ENCODE peak calls at places on chromosome 9, in ten cellular contexts. One of them, this sample, is unnamed.

GRCh38 chr9:19493174-19493811 is 84.5 kb downstream of the ACER2 start:
- DNase-seq in pancreas: no peak
- DNase-seq in CD4-positive, alpha-beta T cell: peak; percentile 21
- DNase-seq in heart right ventricle: peak; percentile 73
- DNase-seq in left lung: peak; percentile 40
- DNase-seq in endodermal cell: peak; percentile 87
- DNase-seq in ovary: peak; percentile 69
- DNase-seq in mammary epithelial cell: peak; percentile 52
- DNase-seq in heart left ventricle: peak; percentile 78
- DNase-seq in CD4-positive, CD25-positive, alpha-beta regulatory T cell: no peak
- DNase-seq in this sample: peak; percentile 21

GRCh38 chr9:71748280-71748743 is 20.0 kb downstream of the CEMIP2 start:
- DNase-seq in pancreas: no peak
- DNase-seq in CD4-positive, alpha-beta T cell: no peak
- DNase-seq in heart right ventricle: no peak
- DNase-seq in left lung: no peak
- DNase-seq in endodermal cell: no peak
- DNase-seq in ovary: no peak
- DNase-seq in mammary epithelial cell: peak; percentile 54
- DNase-seq in heart left ventricle: no peak
- DNase-seq in CD4-positive, CD25-positive, alpha-beta regulatory T cell: no peak
- DNase-seq in this sample: no peak

GRCh38 chr9:137264067-137264466 is 8.9 kb downstream of the NELFB start:
- DNase-seq in pancreas: no peak
- DNase-seq in CD4-positive, alpha-beta T cell: no peak
- DNase-seq in heart right ventricle: no peak
- DNase-seq in left lung: no peak
- DNase-seq in endodermal cell: no peak
- DNase-seq in ovary: peak; percentile 35
- DNase-seq in mammary epithelial cell: no peak
- DNase-seq in heart left ventricle: no peak
- DNase-seq in CD4-positive, CD25-positive, alpha-beta regulatory T cell: no peak
- DNase-seq in this sample: no peak

GRCh38 chr9:16356196-16356765 is 514.2 kb downstream of the BNC2 start:
- DNase-seq in pancreas: no peak
- DNase-seq in CD4-positive, alpha-beta T cell: no peak
- DNase-seq in heart right ventricle: no peak
- DNase-seq in left lung: no peak
- DNase-seq in endodermal cell: no peak
- DNase-seq in ovary: no peak
- DNase-seq in mammary epithelial cell: no peak
- DNase-seq in heart left ventricle: no peak
- DNase-seq in CD4-positive, CD25-positive, alpha-beta regulatory T cell: no peak
- DNase-seq in this sample: no peak

GRCh38 chr9:20579544-20580309 is 42.6 kb downstream of the MLLT3 start:
- DNase-seq in pancreas: no peak
- DNase-seq in CD4-positive, alpha-beta T cell: no peak
- DNase-seq in heart right ventricle: no peak
- DNase-seq in left lung: no peak
- DNase-seq in endodermal cell: no peak
- DNase-seq in ovary: no peak
- DNase-seq in mammary epithelial cell: no peak
- DNase-seq in heart left ventricle: no peak
- DNase-seq in CD4-positive, CD25-positive, alpha-beta regulatory T cell: no peak
- DNase-seq in this sample: no peak

GRCh38 chr9:128192601-128193371 is 1.4 kb upstream of the CIZ1 start:
- DNase-seq in pancreas: peak; percentile 67
- DNase-seq in CD4-positive, alpha-beta T cell: no peak
- DNase-seq in heart right ventricle: peak; percentile 75
- DNase-seq in left lung: peak; percentile 85
- DNase-seq in endodermal cell: no peak
- DNase-seq in ovary: peak; percentile 85
- DNase-seq in mammary epithelial cell: peak; percentile 89
- DNase-seq in heart left ventricle: peak; percentile 81
- DNase-seq in CD4-positive, CD25-positive, alpha-beta regulatory T cell: peak; percentile 31
- DNase-seq in this sample: peak; percentile 46

GRCh38 chr9:76893395-76893932 is 12.4 kb downstream of the PRUNE2 start:
- DNase-seq in pancreas: no peak
- DNase-seq in CD4-positive, alpha-beta T cell: no peak
- DNase-seq in heart right ventricle: no peak
- DNase-seq in left lung: no peak
- DNase-seq in endodermal cell: no peak
- DNase-seq in ovary: no peak
- DNase-seq in mammary epithelial cell: no peak
- DNase-seq in heart left ventricle: no peak
- DNase-seq in CD4-positive, CD25-positive, alpha-beta regulatory T cell: no peak
- DNase-seq in this sample: no peak

GRCh38 chr9:7212101-7212500 is 454.3 kb downstream of the KDM4C start:
- DNase-seq in pancreas: no peak
- DNase-seq in CD4-positive, alpha-beta T cell: no peak
- DNase-seq in heart right ventricle: no peak
- DNase-seq in left lung: no peak
- DNase-seq in endodermal cell: no peak
- DNase-seq in ovary: no peak
- DNase-seq in mammary epithelial cell: peak; percentile 37
- DNase-seq in heart left ventricle: no peak
- DNase-seq in CD4-positive, CD25-positive, alpha-beta regulatory T cell: no peak
- DNase-seq in this sample: no peak

GRCh38 chr9:91900057-91900816 is 49.8 kb downstream of the ROR2 start:
- DNase-seq in pancreas: peak; percentile 19
- DNase-seq in CD4-positive, alpha-beta T cell: no peak
- DNase-seq in heart right ventricle: no peak
- DNase-seq in left lung: no peak
- DNase-seq in endodermal cell: peak; percentile 84
- DNase-seq in ovary: no peak
- DNase-seq in mammary epithelial cell: no peak
- DNase-seq in heart left ventricle: no peak
- DNase-seq in CD4-positive, CD25-positive, alpha-beta regulatory T cell: no peak
- DNase-seq in this sample: no peak

GRCh38 chr9:128587453-128587852 is 35.1 kb downstream of the SPTAN1 start:
- DNase-seq in pancreas: no peak
- DNase-seq in CD4-positive, alpha-beta T cell: peak; percentile 22
- DNase-seq in heart right ventricle: no peak
- DNase-seq in left lung: no peak
- DNase-seq in endodermal cell: no peak
- DNase-seq in ovary: no peak
- DNase-seq in mammary epithelial cell: no peak
- DNase-seq in heart left ventricle: no peak
- DNase-seq in CD4-positive, CD25-positive, alpha-beta regulatory T cell: no peak
- DNase-seq in this sample: no peak

GRCh38 chr9:133682961-133683493 is 46.9 kb downstream of the DBH start:
- DNase-seq in pancreas: no peak
- DNase-seq in CD4-positive, alpha-beta T cell: no peak
- DNase-seq in heart right ventricle: no peak
- DNase-seq in left lung: no peak
- DNase-seq in endodermal cell: no peak
- DNase-seq in ovary: no peak
- DNase-seq in mammary epithelial cell: no peak
- DNase-seq in heart left ventricle: no peak
- DNase-seq in CD4-positive, CD25-positive, alpha-beta regulatory T cell: no peak
- DNase-seq in this sample: no peak

GRCh38 chr9:87255437-87256155 is 242.1 kb upstream of the DAPK1 start:
- DNase-seq in pancreas: no peak
- DNase-seq in CD4-positive, alpha-beta T cell: no peak
- DNase-seq in heart right ventricle: no peak
- DNase-seq in left lung: no peak
- DNase-seq in endodermal cell: no peak
- DNase-seq in ovary: no peak
- DNase-seq in mammary epithelial cell: no peak
- DNase-seq in heart left ventricle: no peak
- DNase-seq in CD4-positive, CD25-positive, alpha-beta regulatory T cell: no peak
- DNase-seq in this sample: no peak

GRCh38 chr9:95229230-95229933 is 88.1 kb downstream of the FANCC start:
- DNase-seq in pancreas: no peak
- DNase-seq in CD4-positive, alpha-beta T cell: no peak
- DNase-seq in heart right ventricle: no peak
- DNase-seq in left lung: no peak
- DNase-seq in endodermal cell: no peak
- DNase-seq in ovary: no peak
- DNase-seq in mammary epithelial cell: no peak
- DNase-seq in heart left ventricle: no peak
- DNase-seq in CD4-positive, CD25-positive, alpha-beta regulatory T cell: no peak
- DNase-seq in this sample: no peak

GRCh38 chr9:98986866-98987653 is 43.4 kb downstream of the COL15A1 start:
- DNase-seq in pancreas: no peak
- DNase-seq in CD4-positive, alpha-beta T cell: no peak
- DNase-seq in heart right ventricle: peak; percentile 21
- DNase-seq in left lung: no peak
- DNase-seq in endodermal cell: peak; percentile 26
- DNase-seq in ovary: no peak
- DNase-seq in mammary epithelial cell: no peak
- DNase-seq in heart left ventricle: no peak
- DNase-seq in CD4-positive, CD25-positive, alpha-beta regulatory T cell: no peak
- DNase-seq in this sample: no peak
- H3K9me3 ChIP-seq in pancreas: no peaks in the 10 kb centered on the region
- H3K9me3 ChIP-seq in CD4-positive, alpha-beta T cell: no peaks in the 10 kb centered on the region
- H3K9me3 ChIP-seq in heart right ventricle: no peaks in the 10 kb centered on the region
- H3K9me3 ChIP-seq in left lung: no peaks in the 10 kb centered on the region
- H3K9me3 ChIP-seq in endodermal cell: peaks cover 11% of the 10 kb centered on the region
- H3K9me3 ChIP-seq in ovary: no peaks in the 10 kb centered on the region
- H3K9me3 ChIP-seq in mammary epithelial cell: no peaks in the 10 kb centered on the region
- H3K9me3 ChIP-seq in heart left ventricle: no peaks in the 10 kb centered on the region
- H3K9me3 ChIP-seq in CD4-positive, CD25-positive, alpha-beta regulatory T cell: no peaks in the 10 kb centered on the region
- H3K9me3 ChIP-seq in this sample: no peaks in the 10 kb centered on the region

DNA sequence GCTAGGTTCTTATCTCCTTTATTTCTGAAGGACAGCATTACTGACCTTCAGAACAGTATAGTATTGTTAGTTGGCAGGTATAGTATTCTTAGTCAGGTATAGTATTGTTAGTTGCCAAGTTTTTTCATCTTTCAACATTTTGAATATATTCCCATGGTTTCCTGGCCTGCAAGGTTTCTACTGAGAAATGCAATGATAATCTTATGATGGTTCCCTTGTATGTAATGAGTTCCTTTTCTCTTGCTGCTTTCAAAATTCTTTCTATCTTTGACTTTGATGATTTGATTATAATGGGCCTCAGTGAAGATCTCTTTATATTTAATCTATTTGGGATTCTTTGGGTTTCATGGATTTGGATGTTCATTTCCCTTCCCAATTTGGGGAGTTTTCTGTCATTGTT is 12.4 kb upstream of the HSDL2 start:
- DNase-seq in pancreas: no peak
- DNase-seq in CD4-positive, alpha-beta T cell: no peak
- DNase-seq in heart right ventricle: no peak
- DNase-seq in left lung: no peak
- DNase-seq in endodermal cell: no peak
- DNase-seq in ovary: no peak
- DNase-seq in mammary epithelial cell: no peak
- DNase-seq in heart left ventricle: no peak
- DNase-seq in CD4-positive, CD25-positive, alpha-beta regulatory T cell: no peak
- DNase-seq in this sample: no peak
- H3K9me3 ChIP-seq in pancreas: no peaks in the 10 kb centered on the region
- H3K9me3 ChIP-seq in CD4-positive, alpha-beta T cell: peaks cover 11% of the 10 kb centered on the region
- H3K9me3 ChIP-seq in heart right ventricle: no peaks in the 10 kb centered on the region
- H3K9me3 ChIP-seq in left lung: peaks cover 18% of the 10 kb centered on the region
- H3K9me3 ChIP-seq in endodermal cell: peaks cover 7% of the 10 kb centered on the region
- H3K9me3 ChIP-seq in ovary: no peaks in the 10 kb centered on the region
- H3K9me3 ChIP-seq in mammary epithelial cell: peaks cover 4% of the 10 kb centered on the region
- H3K9me3 ChIP-seq in heart left ventricle: peaks cover 19% of the 10 kb centered on the region
- H3K9me3 ChIP-seq in CD4-positive, CD25-positive, alpha-beta regulatory T cell: peaks cover 8% of the 10 kb centered on the region
- H3K9me3 ChIP-seq in this sample: no peaks in the 10 kb centered on the region

DNA sequence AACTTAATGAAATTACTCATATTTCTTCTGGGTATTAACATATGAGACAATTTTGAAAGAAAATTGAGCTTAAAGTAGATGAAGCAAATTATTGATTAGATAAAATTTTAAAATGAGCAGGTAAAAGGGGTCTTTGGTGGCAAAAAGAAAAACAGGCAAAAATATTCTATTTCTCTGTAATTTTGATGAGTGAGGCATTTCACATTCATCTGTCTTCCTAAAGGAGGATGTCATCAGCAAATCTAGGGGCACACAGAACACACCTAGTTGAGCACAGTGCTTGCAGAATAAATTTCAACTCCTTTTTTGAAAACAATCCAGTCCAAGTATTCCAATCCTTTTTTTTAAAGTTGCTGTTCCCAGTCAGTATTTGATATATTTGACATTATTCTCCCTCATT is 16.2 kb downstream of the ZNF189 start:
- DNase-seq in pancreas: no peak
- DNase-seq in CD4-positive, alpha-beta T cell: no peak
- DNase-seq in heart right ventricle: no peak
- DNase-seq in left lung: no peak
- DNase-seq in endodermal cell: no peak
- DNase-seq in ovary: no peak
- DNase-seq in mammary epithelial cell: no peak
- DNase-seq in heart left ventricle: no peak
- DNase-seq in CD4-positive, CD25-positive, alpha-beta regulatory T cell: no peak
- DNase-seq in this sample: no peak
- H3K9me3 ChIP-seq in pancreas: no peaks in the 10 kb centered on the region
- H3K9me3 ChIP-seq in CD4-positive, alpha-beta T cell: peaks cover 72% of the 10 kb centered on the region
- H3K9me3 ChIP-seq in heart right ventricle: peaks cover 12% of the 10 kb centered on the region
- H3K9me3 ChIP-seq in left lung: peaks cover 86% of the 10 kb centered on the region
- H3K9me3 ChIP-seq in endodermal cell: peaks cover 32% of the 10 kb centered on the region
- H3K9me3 ChIP-seq in ovary: peaks cover under 1% of the 10 kb centered on the region
- H3K9me3 ChIP-seq in mammary epithelial cell: peaks cover 19% of the 10 kb centered on the region
- H3K9me3 ChIP-seq in heart left ventricle: peaks cover 54% of the 10 kb centered on the region
- H3K9me3 ChIP-seq in CD4-positive, CD25-positive, alpha-beta regulatory T cell: peaks cover 61% of the 10 kb centered on the region
- H3K9me3 ChIP-seq in this sample: peaks cover 20% of the 10 kb centered on the region

DNA sequence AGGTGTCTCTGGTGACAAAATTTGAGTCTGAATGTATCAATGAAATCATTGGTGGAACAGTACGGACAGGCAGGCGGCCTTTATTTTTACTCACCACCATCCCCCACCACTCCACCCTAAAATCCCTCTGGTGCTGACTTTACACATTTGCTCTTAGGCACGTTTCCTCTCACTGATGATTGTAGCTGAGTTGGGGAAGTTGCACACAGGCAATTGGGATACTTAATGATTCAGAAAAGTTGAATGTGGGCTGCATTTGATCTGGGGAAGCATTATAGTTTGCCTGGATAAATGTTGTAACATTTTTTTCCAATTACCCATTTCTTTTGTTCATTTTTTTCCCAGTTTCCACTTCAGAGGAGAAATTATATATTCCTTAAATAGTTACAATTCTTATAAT is 658.4 kb downstream of the TLR4 start:
- DNase-seq in pancreas: no peak
- DNase-seq in CD4-positive, alpha-beta T cell: no peak
- DNase-seq in heart right ventricle: no peak
- DNase-seq in left lung: no peak
- DNase-seq in endodermal cell: no peak
- DNase-seq in ovary: no peak
- DNase-seq in mammary epithelial cell: no peak
- DNase-seq in heart left ventricle: no peak
- DNase-seq in CD4-positive, CD25-positive, alpha-beta regulatory T cell: no peak
- DNase-seq in this sample: no peak
- H3K9me3 ChIP-seq in pancreas: no peaks in the 10 kb centered on the region
- H3K9me3 ChIP-seq in CD4-positive, alpha-beta T cell: no peaks in the 10 kb centered on the region
- H3K9me3 ChIP-seq in heart right ventricle: no peaks in the 10 kb centered on the region
- H3K9me3 ChIP-seq in left lung: peaks cover 17% of the 10 kb centered on the region
- H3K9me3 ChIP-seq in endodermal cell: no peaks in the 10 kb centered on the region
- H3K9me3 ChIP-seq in ovary: no peaks in the 10 kb centered on the region
- H3K9me3 ChIP-seq in mammary epithelial cell: peaks cover 2% of the 10 kb centered on the region
- H3K9me3 ChIP-seq in heart left ventricle: no peaks in the 10 kb centered on the region
- H3K9me3 ChIP-seq in CD4-positive, CD25-positive, alpha-beta regulatory T cell: no peaks in the 10 kb centered on the region
- H3K9me3 ChIP-seq in this sample: no peaks in the 10 kb centered on the region

DNA sequence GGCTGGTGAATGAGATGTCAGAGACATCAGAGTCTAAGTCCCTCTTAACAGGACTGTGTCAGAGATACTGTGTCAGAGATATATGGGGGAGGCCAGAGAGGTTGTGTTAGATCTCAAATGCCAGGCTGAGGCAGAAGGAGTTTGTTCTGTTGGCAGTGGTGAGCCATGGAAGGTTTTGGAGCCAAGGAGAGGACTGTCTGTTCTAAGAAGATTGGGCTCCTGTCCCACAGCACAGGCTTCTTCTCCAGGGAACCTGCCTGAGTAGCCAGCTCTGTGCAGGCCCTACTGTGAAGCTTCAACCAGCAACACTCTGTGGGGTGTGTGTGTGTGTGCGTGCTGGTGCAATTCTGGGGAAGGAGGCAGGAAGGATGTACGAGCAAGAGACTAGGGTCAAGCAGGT is 12.8 kb downstream of the ENHO start:
- DNase-seq in pancreas: no peak
- DNase-seq in CD4-positive, alpha-beta T cell: no peak
- DNase-seq in heart right ventricle: no peak
- DNase-seq in left lung: no peak
- DNase-seq in endodermal cell: no peak
- DNase-seq in ovary: no peak
- DNase-seq in mammary epithelial cell: no peak
- DNase-seq in heart left ventricle: no peak
- DNase-seq in CD4-positive, CD25-positive, alpha-beta regulatory T cell: no peak
- DNase-seq in this sample: no peak
- H3K9me3 ChIP-seq in pancreas: no peaks in the 10 kb centered on the region
- H3K9me3 ChIP-seq in CD4-positive, alpha-beta T cell: no peaks in the 10 kb centered on the region
- H3K9me3 ChIP-seq in heart right ventricle: no peaks in the 10 kb centered on the region
- H3K9me3 ChIP-seq in left lung: no peaks in the 10 kb centered on the region
- H3K9me3 ChIP-seq in endodermal cell: no peaks in the 10 kb centered on the region
- H3K9me3 ChIP-seq in ovary: no peaks in the 10 kb centered on the region
- H3K9me3 ChIP-seq in mammary epithelial cell: no peaks in the 10 kb centered on the region
- H3K9me3 ChIP-seq in heart left ventricle: no peaks in the 10 kb centered on the region
- H3K9me3 ChIP-seq in CD4-positive, CD25-positive, alpha-beta regulatory T cell: no peaks in the 10 kb centered on the region
- H3K9me3 ChIP-seq in this sample: no peaks in the 10 kb centered on the region

This sample was measured in T-helper 17 cell.